ENCODE peak calls at places on chromosomes 1 and 21, in seven cellular contexts. V is AG08395, M is substantia nigra, N is non-pigmented ciliary epithelial cell, U is head of caudate nucleus, A is mucosa of gallbladder, Z is lower leg skin. Q is an unnamed sample.

GRCh38 chr1:1092890-1093609 is 18.9 kb upstream of the RNF223 start:
- DNase-seq in V (no peak), M (no peak), N (no peak), U (peak), A (no peak), Z (peak), Q (no peak)

GRCh38 chr1:185369786-185370185 is 52.7 kb upstream of the IVNS1ABP start:
- DNase-seq in V (peak), M (no peak), N (no peak), U (no peak), A (no peak), Z (no peak), Q (no peak)

GRCh38 chr1:43235451-43236121 is 34.2 kb upstream of the TMEM125 start:
- DNase-seq in V (no peak), M (no peak), N (no peak), U (no peak), A (peak), Z (peak), Q (peak)

GRCh38 chr1:40606978-40607377 is 58.5 kb downstream of the RIMS3 start:
- DNase-seq in V (no peak), M (no peak), N (no peak), U (no peak), A (no peak), Z (peak), Q (no peak)

GRCh38 chr1:48216276-48216675 is 6.2 kb upstream of the SLC5A9 start:
- DNase-seq in V (no peak), M (no peak), N (no peak), U (no peak), A (no peak), Z (no peak), Q (no peak)

GRCh38 chr1:2382621-2383361 is 8.6 kb downstream of the MORN1 start:
- DNase-seq in V (peak), M (no peak), N (no peak), U (no peak), A (no peak), Z (peak), Q (no peak)

GRCh38 chr21:28252923-28253322 is 739.8 kb downstream of the LTN1 start:
- DNase-seq in V (no peak), M (no peak), N (no peak), U (no peak), A (no peak), Z (no peak), Q (no peak)

GRCh38 chr1:193115629-193116227 is 6.1 kb upstream of the CDC73 start:
- DNase-seq in V (peak), M (no peak), N (peak), U (no peak), A (no peak), Z (no peak), Q (no peak)

GRCh38 chr1:114755006-114755936 is 2.5 kb downstream of the CSDE1 start:
- DNase-seq in V (no peak), M (no peak), N (no peak), U (no peak), A (no peak), Z (no peak), Q (no peak)

GRCh38 chr1:27656157-27656893 is 15.7 kb downstream of the IFI6 start:
- DNase-seq in V (peak), M (no peak), N (no peak), U (no peak), A (no peak), Z (peak), Q (no peak)

GRCh38 chr1:212597495-212597894 is 11.1 kb upstream of the ATF3 start:
- DNase-seq in V (no peak), M (no peak), N (no peak), U (no peak), A (no peak), Z (no peak), Q (peak)

GRCh38 chr1:234848972-234849641 is 239.1 kb upstream of the IRF2BP2 start:
- DNase-seq in V (peak), M (no peak), N (no peak), U (no peak), A (no peak), Z (no peak), Q (no peak)

GRCh38 chr1:58839147-58839795 is 55.4 kb upstream of the JUN start:
- DNase-seq in V (no peak), M (no peak), N (no peak), U (no peak), A (no peak), Z (no peak), Q (no peak)

GRCh38 chr1:54800899-54801759 is at the start of gene TTC22:
- DNase-seq in V (peak), M (no peak), N (no peak), U (peak), A (peak), Z (peak), Q (no peak)

GRCh38 chr1:30523055-30524020 is 200.0 kb downstream of the MATN1 start:
- DNase-seq in V (peak), M (no peak), N (peak), U (no peak), A (no peak), Z (peak), Q (no peak)